ENCODE peak calls at places on chromosomes 4 and X, in eight cellular contexts. P is lower lobe of right lung, Y is esophagus squamous epithelium, J is fibroblast of lung, W is brain microvascular endothelial cell, K is spleen, G is mesendoderm, H is A549. Z is an unnamed sample.

GRCh38 chrX:47572773-47573333 is 9.4 kb upstream of the TIMP1 start:
- DNase-seq in W (no peak), K (no peak), G (no peak), P (no peak), Y (no peak), H (no peak), J (no peak), Z (no peak)

GRCh38 chr4:159248383-159249178 is 145.7 kb downstream of the RAPGEF2 start:
- DNase-seq in Y (no peak), J (peak; percentile 69), P (no peak), W (peak; percentile 57), G (no peak), K (no peak), H (peak; percentile 18), Z (peak; percentile 42)

GRCh38 chrX:130834149-130834548 is 68.9 kb downstream of the ENOX2 start:
- DNase-seq in Y (no peak), P (no peak), K (no peak), G (peak; percentile 62), W (no peak), H (no peak), J (no peak), Z (no peak)

GRCh38 chr4:79852305-79852730 is 220.7 kb downstream of the ANTXR2 start:
- DNase-seq in Y (no peak), W (peak; percentile 14), P (peak; percentile 26), H (peak; percentile 4), K (no peak), G (peak; percentile 86), J (peak; percentile 19), Z (no peak)

GRCh38 chr4:152479428-152480026 is 56.4 kb downstream of the FBXW7 start:
- DNase-seq in Y (no peak), W (peak; percentile 72), P (no peak), K (no peak), H (no peak), J (peak; percentile 83), G (no peak), Z (no peak)

GRCh38 chr4:4762909-4763814 is 96.3 kb upstream of the MSX1 start:
- DNase-seq in G (peak; percentile 98), H (peak; percentile 10), P (no peak), J (peak; percentile 66), Y (no peak), W (peak; percentile 52), K (no peak), Z (no peak)

GRCh38 chr4:125115941-125116340 is 198.8 kb upstream of the FAT4 start:
- DNase-seq in W (peak; percentile 88), Y (no peak), K (no peak), G (no peak), J (peak; percentile 76), H (peak; percentile 34), P (no peak), Z (no peak)

GRCh38 chr4:61553562-61554125 is 353.5 kb downstream of the ADGRL3 start:
- DNase-seq in G (peak; percentile 56), Y (no peak), P (no peak), H (no peak), W (no peak), K (no peak), J (no peak), Z (no peak)

DNA sequence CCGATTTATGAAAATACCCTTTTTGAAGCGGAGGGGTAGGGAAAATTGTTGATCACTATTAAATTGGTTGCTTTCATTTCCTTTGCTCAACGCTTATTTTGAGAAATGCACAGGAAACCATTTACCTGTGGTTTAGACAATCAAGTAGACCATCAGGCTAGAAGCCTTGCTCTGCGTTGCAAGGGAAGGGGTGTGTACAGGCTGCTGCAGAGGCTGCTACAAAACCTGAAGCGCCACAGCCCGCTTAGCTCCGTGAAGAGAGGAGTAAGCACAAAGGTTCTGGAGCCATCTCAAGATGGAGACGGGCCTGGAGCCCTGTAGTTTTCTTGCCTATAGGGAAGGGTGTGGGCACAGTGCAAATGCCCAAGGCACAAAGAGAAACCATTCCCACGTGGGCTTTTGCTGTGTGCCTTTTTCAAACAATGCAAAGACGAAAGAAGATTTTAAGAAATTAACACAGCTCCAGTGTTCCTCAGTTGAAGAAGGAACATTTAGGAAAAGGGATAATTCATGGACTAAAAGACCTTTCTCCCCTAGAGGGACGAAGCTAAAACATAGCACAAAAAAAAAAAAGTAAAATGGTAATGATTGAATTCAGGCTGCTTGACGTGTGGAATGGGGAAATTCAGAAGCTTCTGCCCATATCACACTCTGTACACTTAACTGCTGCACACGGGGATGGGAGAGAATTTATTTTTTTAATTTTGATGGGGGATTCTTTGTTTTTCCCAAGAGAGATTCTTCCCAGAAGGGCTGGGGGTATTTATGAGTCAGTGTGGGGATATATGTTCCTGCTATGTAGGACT is 3.5 kb downstream of the TMSB4X start:
- DNase-seq in K (peak; percentile 91), G (peak; percentile 87), H (peak; percentile 81), W (peak; percentile 81), Y (peak; percentile 14), P (peak; percentile 71), J (peak; percentile 84), Z (peak; percentile 75)
- H3K4me3 ChIP-seq in K (peak overlapping the region; percentile 89), G (no peak overlapping the region), H (peak overlapping the region; percentile 94), W (peak overlapping the region; percentile 84), Y (peak overlapping the region; percentile 74), P (peak overlapping the region; percentile 76), J (peak overlapping the region; percentile 58), Z (peak overlapping the region; percentile 79)

GRCh38 chr4:13399257-13399656 is 84.9 kb downstream of the RAB28 start:
- DNase-seq in H (no peak), K (no peak), J (peak; percentile 49), W (no peak), G (no peak), P (no peak), Y (no peak), Z (no peak)

GRCh38 chr4:13409324-13409723 is 74.8 kb downstream of the RAB28 start:
- DNase-seq in P (no peak), G (no peak), K (no peak), H (no peak), J (no peak), W (no peak), Y (no peak), Z (no peak)

GRCh38 chr4:13403326-13403725 is 80.8 kb downstream of the RAB28 start:
- DNase-seq in P (no peak), G (no peak), Y (no peak), K (no peak), W (no peak), H (no peak), J (no peak), Z (no peak)

GRCh38 chr4:13403833-13404232 is 80.3 kb downstream of the RAB28 start:
- DNase-seq in J (no peak), G (no peak), P (no peak), W (no peak), K (no peak), Y (no peak), H (no peak), Z (no peak)
- H3K4me3 ChIP-seq in J (no peak overlapping the region), G (no peak overlapping the region), P (no peak overlapping the region), W (no peak overlapping the region), K (no peak overlapping the region), Y (no peak overlapping the region), H (no peak overlapping the region), Z (no peak overlapping the region)

GRCh38 chr4:138238521-138239292 is 3.4 kb downstream of the SLC7A11 start:
- DNase-seq in J (no peak), P (no peak), Y (no peak), W (no peak), H (no peak), G (no peak), K (no peak), Z (no peak)
- H3K4me3 ChIP-seq in J (peak overlapping the region; percentile 58), P (no peak overlapping the region), Y (no peak overlapping the region), W (no peak overlapping the region), H (peak overlapping the region; percentile 84), G (no peak overlapping the region), K (no peak overlapping the region), Z (peak overlapping the region; percentile 71)

GRCh38 chr4:22978656-22979055 is 285.9 kb downstream of the GBA3 start:
- DNase-seq in Y (no peak), P (no peak), K (no peak), J (no peak), G (no peak), H (no peak), W (no peak), Z (no peak)
- H3K4me3 ChIP-seq in Y (no peak overlapping the region), P (no peak overlapping the region), K (no peak overlapping the region), J (no peak overlapping the region), G (no peak overlapping the region), H (no peak overlapping the region), W (no peak overlapping the region), Z (no peak overlapping the region)

GRCh38 chrX:41913476-41913875 is 9.9 kb downstream of the CASK start:
- DNase-seq in G (no peak), H (no peak), W (no peak), K (no peak), P (no peak), J (no peak), Y (no peak), Z (no peak)

GRCh38 chrX:41919870-41920269 is 3.5 kb downstream of the CASK start:
- DNase-seq in J (no peak), H (no peak), G (no peak), P (no peak), W (no peak), Y (no peak), K (no peak), Z (no peak)

GRCh38 chrX:41921492-41922124 is 1.7 kb downstream of the CASK start:
- DNase-seq in J (peak; percentile 34), W (no peak), Y (no peak), H (no peak), P (no peak), G (peak; percentile 13), K (no peak), Z (no peak)

GRCh38 chrX:41912922-41913321 is 10.4 kb downstream of the CASK start:
- DNase-seq in P (no peak), H (peak; percentile 24), K (no peak), Y (no peak), G (no peak), J (peak; percentile 40), W (no peak), Z (no peak)

DNA sequence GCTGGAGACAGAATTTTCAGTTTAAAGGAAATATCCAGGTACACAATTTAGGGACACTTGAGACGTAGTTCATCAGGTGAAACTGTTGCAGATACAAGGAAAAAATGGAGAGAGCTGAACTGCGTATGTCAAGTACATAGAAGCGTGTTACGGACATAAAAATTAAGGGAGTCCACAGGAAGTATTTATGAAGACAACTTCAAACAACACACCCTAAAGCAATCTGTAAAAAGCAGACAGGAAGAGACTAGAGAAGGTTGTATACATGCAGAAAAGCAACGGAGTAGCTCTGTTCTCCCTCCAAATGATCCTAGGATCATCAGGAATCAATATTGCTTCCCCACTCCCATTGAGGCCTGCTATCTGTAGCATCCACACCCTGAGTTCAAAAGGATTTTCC is 5.8 kb downstream of the CASK start:
- DNase-seq in J (no peak), H (no peak), Y (no peak), P (no peak), G (no peak), K (no peak), W (no peak), Z (no peak)
- H3K4me3 ChIP-seq in J (no peak overlapping the region), H (no peak overlapping the region), Y (peak overlapping the region; percentile 2), P (no peak overlapping the region), G (no peak overlapping the region), K (peak overlapping the region; percentile 16), W (no peak overlapping the region), Z (no peak overlapping the region)